ENCODE peak calls at places on chromosome 3, in ten cellular contexts. B, G, U, E, I, S, J, K, W and V are unnamed samples.

GRCh38 chr3:148924572-148924971 is 59.5 kb downstream of the CPA3 start:
- DNase-seq in I (no peak), W (peak; percentile 28), K (no peak), S (no peak), E (no peak), J (peak; percentile 30), U (peak; percentile 22), B (no peak), G (no peak), V (no peak)

GRCh38 chr3:29152379-29152778 is 128.5 kb upstream of the RBMS3 start:
- DNase-seq in W (no peak), J (no peak), G (no peak), U (no peak), E (no peak), B (no peak), S (no peak), K (no peak), I (no peak), V (no peak)

GRCh38 chr3:183513046-183513706 is 42.3 kb downstream of the KLHL6 start:
- DNase-seq in E (no peak), B (peak; percentile 34), K (no peak), U (no peak), W (no peak), G (no peak), J (no peak), S (no peak), I (no peak), V (no peak)

GRCh38 chr3:182238141-182238540 is 526.4 kb downstream of the SOX2 start:
- DNase-seq in B (no peak), U (peak; percentile 80), E (no peak), J (no peak), G (no peak), S (peak; percentile 37), W (peak; percentile 86), I (no peak), K (no peak), V (peak; percentile 96)

GRCh38 chr3:194093822-194094221 is 42.1 kb upstream of the HES1 start:
- DNase-seq in G (no peak), J (no peak), K (no peak), W (no peak), S (no peak), I (no peak), B (no peak), U (no peak), E (no peak), V (no peak)

GRCh38 chr3:50275996-50276761 is 2.7 kb upstream of the LSMEM2 start:
- DNase-seq in S (no peak), K (no peak), E (no peak), B (no peak), U (no peak), W (no peak), I (no peak), J (no peak), G (no peak), V (no peak)

GRCh38 chr3:141462176-141462859 is 24.5 kb upstream of the RASA2 start:
- DNase-seq in J (no peak), E (no peak), G (no peak), W (no peak), B (peak; percentile 27), I (no peak), S (no peak), K (no peak), U (no peak), V (no peak)

GRCh38 chr3:190534986-190535385 is 21.1 kb downstream of the IL1RAP start:
- DNase-seq in J (peak; percentile 42), E (no peak), I (no peak), W (peak; percentile 38), S (no peak), K (no peak), G (no peak), U (peak; percentile 20), B (no peak), V (no peak)

GRCh38 chr3:56086355-56086754 is 381.9 kb downstream of the ERC2 start:
- DNase-seq in G (no peak), J (no peak), E (no peak), B (no peak), S (peak; percentile 9), U (peak; percentile 48), K (no peak), W (peak; percentile 47), I (no peak), V (no peak)

GRCh38 chr3:108153451-108153981 is 62.7 kb upstream of the CD47 start:
- DNase-seq in I (peak; percentile 13), K (no peak), G (peak; percentile 58), W (peak; percentile 61), S (no peak), J (peak; percentile 74), E (no peak), U (peak; percentile 49), B (peak; percentile 79), V (no peak)

GRCh38 chr3:52093751-52094525 is 37.6 kb upstream of the DUSP7 start:
- DNase-seq in J (peak; percentile 47), K (no peak), W (peak; percentile 70), I (no peak), B (no peak), E (no peak), U (peak; percentile 49), S (peak; percentile 35), G (no peak), V (no peak)

GRCh38 chr3:162435750-162436149 is 939.1 kb downstream of the OTOL1 start:
- DNase-seq in K (no peak), I (no peak), W (no peak), S (no peak), G (no peak), J (no peak), B (no peak), U (no peak), E (no peak), V (no peak)

GRCh38 chr3:127544806-127545545 is 45.6 kb downstream of the TPRA1 start:
- DNase-seq in U (no peak), S (no peak), G (no peak), I (no peak), E (no peak), W (no peak), J (no peak), K (no peak), B (no peak), V (no peak)

GRCh38 chr3:36895488-36896409 is 49.1 kb downstream of the TRANK1 start:
- DNase-seq in E (no peak), J (peak; percentile 33), W (no peak), K (no peak), S (no peak), U (no peak), G (no peak), I (no peak), B (no peak), V (no peak)

GRCh38 chr3:39631136-39631535 is 163.7 kb downstream of the MOBP start:
- DNase-seq in G (no peak), E (no peak), J (no peak), B (no peak), S (no peak), W (no peak), U (no peak), K (no peak), I (no peak), V (no peak)

GRCh38 chr3:100124116-100124767 is 9.9 kb upstream of the FILIP1L start:
- DNase-seq in W (no peak), S (no peak), J (no peak), B (no peak), G (no peak), U (no peak), K (no peak), E (no peak), I (no peak), V (no peak)
- H3K4me3 ChIP-seq in W (no peak overlapping the region), S (no peak overlapping the region), J (no peak overlapping the region), B (no peak overlapping the region), G (no peak overlapping the region), U (no peak overlapping the region), K (no peak overlapping the region), E (no peak overlapping the region), I (no peak overlapping the region), V (no peak overlapping the region)

DNA sequence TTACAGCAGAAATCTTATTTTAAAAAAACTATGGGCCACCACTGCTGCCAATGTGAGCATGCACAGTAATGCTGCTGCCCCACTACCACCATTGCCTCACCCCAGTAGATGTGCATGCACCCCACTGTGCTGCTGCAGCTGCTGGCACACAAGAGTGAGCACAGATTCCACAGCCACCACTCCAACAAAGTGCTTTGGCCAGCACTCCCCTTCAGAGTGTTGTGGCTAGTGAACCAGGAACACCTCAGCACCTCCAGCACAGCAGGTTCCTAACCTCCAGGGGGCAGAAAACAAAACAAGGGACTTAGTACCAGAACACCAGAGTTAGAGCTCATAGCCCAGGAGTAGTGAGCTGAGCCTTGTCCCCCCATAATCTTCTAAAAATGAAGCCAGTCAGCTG is 629.6 kb downstream of the PYDC2 start:
- DNase-seq in J (no peak), I (no peak), E (no peak), U (no peak), K (no peak), G (no peak), W (peak; percentile 7), S (peak; percentile 16), B (peak; percentile 35), V (no peak)
- TF ChIP-seq CTCF in J (no peak), I (no peak), E (no peak), U (no peak), K (no peak), G (no peak), W (no peak), S (no peak), B (peak; percentile 28), V (peak; percentile 38)

GRCh38 chr3:114449271-114450007 is 155.6 kb downstream of the TIGIT start:
- DNase-seq in I (no peak), G (no peak), B (peak; percentile 72), W (no peak), E (no peak), J (no peak), S (no peak), U (no peak), K (no peak), V (no peak)
- H3K4me3 ChIP-seq in I (no peak overlapping the region), G (no peak overlapping the region), B (peak overlapping the region; percentile 75), W (no peak overlapping the region), E (no peak overlapping the region), J (no peak overlapping the region), S (no peak overlapping the region), U (peak overlapping the region; percentile 37), K (no peak overlapping the region), V (no peak overlapping the region)

DNA sequence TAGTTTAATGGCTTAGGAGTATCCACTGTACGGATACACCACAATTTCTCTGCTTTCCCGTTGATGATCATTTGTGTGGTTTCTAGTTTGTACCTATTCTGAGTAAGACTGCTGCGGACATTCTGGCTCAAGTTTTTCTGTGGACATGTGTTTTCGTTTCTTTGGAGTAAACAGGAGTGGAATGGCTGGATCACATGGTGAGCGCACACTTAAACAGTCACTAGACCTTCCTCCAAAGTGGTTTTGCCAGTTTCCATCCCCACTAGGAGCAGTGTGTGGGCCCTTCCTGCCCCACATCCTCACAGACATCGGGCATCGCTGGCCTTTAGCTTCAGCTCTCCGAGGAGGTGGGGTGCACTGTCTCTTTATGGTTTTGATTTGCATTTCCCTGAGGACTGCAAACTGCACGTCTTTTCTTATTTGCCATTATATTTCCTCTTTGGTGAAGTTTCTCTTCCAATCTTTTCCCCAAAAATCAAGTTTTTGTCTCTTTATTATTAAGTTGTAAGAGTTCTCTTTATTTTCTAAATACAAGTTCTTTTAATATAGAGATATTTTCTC is 94.1 kb downstream of the VGLL4 start:
- DNase-seq in U (no peak), S (no peak), G (no peak), K (peak; percentile 38), W (no peak), J (no peak), E (peak; percentile 5), I (no peak), B (no peak), V (no peak)
- TF ChIP-seq CTCF in U (no peak), S (no peak), G (no peak), K (no peak), W (no peak), J (no peak), E (no peak), I (no peak), B (no peak), V (no peak)